ENCODE peak calls at places on chromosomes 11 and 22, in ten cellular contexts. F is glutamatergic neuron, C is MM.1S, I is AG04450, R is AG10803, T is fibroblast of the aortic adventitia, M is HFF-Myc, B is heart right ventricle, Z is prostate gland, E is coronary artery. W is an unnamed sample.

GRCh38 chr11:110366234-110366633 is 63.5 kb upstream of the FDX1 start:
- DNase-seq in F (no peak), C (no peak), I (no peak), R (peak; percentile 34), T (no peak), M (no peak), B (peak; percentile 67), Z (peak; percentile 39), E (no peak), W (no peak)

GRCh38 chr22:21703684-21704316 is 31.8 kb downstream of the YPEL1 start:
- DNase-seq in F (no peak), C (no peak), I (no peak), R (no peak), T (no peak), M (no peak), B (no peak), Z (no peak), E (no peak), W (no peak)

GRCh38 chr11:1563149-1563638 is 8.9 kb downstream of the DUSP8 start:
- DNase-seq in F (peak; percentile 12), C (no peak), I (no peak), R (no peak), T (no peak), M (no peak), B (no peak), Z (no peak), E (no peak), W (no peak)

GRCh38 chr11:46554205-46555162 is 39.3 kb downstream of the AMBRA1 start:
- DNase-seq in F (no peak), C (no peak), I (peak; percentile 30), R (peak; percentile 82), T (peak; percentile 89), M (no peak), B (no peak), Z (peak; percentile 56), E (no peak), W (no peak)

GRCh38 chr11:2779499-2779980 is 79.7 kb upstream of the KCNQ1OT1 start:
- DNase-seq in F (peak; percentile 22), C (no peak), I (no peak), R (no peak), T (no peak), M (no peak), B (no peak), Z (no peak), E (no peak), W (no peak)

GRCh38 chr22:36056980-36057379 is 28.4 kb upstream of the RBFOX2 start:
- DNase-seq in F (no peak), C (no peak), I (no peak), R (peak; percentile 37), T (no peak), M (no peak), B (no peak), Z (no peak), E (no peak), W (no peak)

GRCh38 chr11:91257593-91258170 is 966.9 kb upstream of the FAT3 start:
- DNase-seq in F (no peak), C (no peak), I (no peak), R (no peak), T (no peak), M (no peak), B (no peak), Z (no peak), E (no peak), W (no peak)

GRCh38 chr11:61369372-61370348 is 7.5 kb downstream of the TMEM138 start:
- DNase-seq in F (no peak), C (no peak), I (peak; percentile 86), R (peak; percentile 90), T (peak; percentile 99), M (no peak), B (peak; percentile 39), Z (peak; percentile 81), E (no peak), W (no peak)

GRCh38 chr11:17770917-17771316 is 36.3 kb downstream of the KCNC1 start:
- DNase-seq in F (no peak), C (no peak), I (no peak), R (no peak), T (peak; percentile 26), M (no peak), B (no peak), Z (no peak), E (no peak), W (no peak)

GRCh38 chr11:17769218-17769617 is 34.6 kb downstream of the KCNC1 start:
- DNase-seq in F (no peak), C (no peak), I (no peak), R (no peak), T (no peak), M (no peak), B (no peak), Z (no peak), E (no peak), W (no peak)

GRCh38 chr11:17768547-17768946 is 34.0 kb downstream of the KCNC1 start:
- DNase-seq in F (peak; percentile 7), C (no peak), I (no peak), R (no peak), T (no peak), M (no peak), B (no peak), Z (no peak), E (no peak), W (no peak)

GRCh38 chr11:17771415-17771814 is 36.8 kb downstream of the KCNC1 start:
- DNase-seq in F (peak; percentile 0), C (no peak), I (no peak), R (no peak), T (no peak), M (no peak), B (no peak), Z (no peak), E (no peak), W (no peak)

GRCh38 chr11:17770048-17770652 is 35.6 kb downstream of the KCNC1 start:
- DNase-seq in F (peak; percentile 31), C (no peak), I (no peak), R (no peak), T (no peak), M (no peak), B (no peak), Z (no peak), E (no peak), W (no peak)
- TF ChIP-seq CTCF in F (no peak), C (peak; percentile 23), I (no peak), R (no peak), T (no peak), M (peak; percentile 23), B (no peak), Z (no peak), E (no peak), W (peak; percentile 36)

DNA sequence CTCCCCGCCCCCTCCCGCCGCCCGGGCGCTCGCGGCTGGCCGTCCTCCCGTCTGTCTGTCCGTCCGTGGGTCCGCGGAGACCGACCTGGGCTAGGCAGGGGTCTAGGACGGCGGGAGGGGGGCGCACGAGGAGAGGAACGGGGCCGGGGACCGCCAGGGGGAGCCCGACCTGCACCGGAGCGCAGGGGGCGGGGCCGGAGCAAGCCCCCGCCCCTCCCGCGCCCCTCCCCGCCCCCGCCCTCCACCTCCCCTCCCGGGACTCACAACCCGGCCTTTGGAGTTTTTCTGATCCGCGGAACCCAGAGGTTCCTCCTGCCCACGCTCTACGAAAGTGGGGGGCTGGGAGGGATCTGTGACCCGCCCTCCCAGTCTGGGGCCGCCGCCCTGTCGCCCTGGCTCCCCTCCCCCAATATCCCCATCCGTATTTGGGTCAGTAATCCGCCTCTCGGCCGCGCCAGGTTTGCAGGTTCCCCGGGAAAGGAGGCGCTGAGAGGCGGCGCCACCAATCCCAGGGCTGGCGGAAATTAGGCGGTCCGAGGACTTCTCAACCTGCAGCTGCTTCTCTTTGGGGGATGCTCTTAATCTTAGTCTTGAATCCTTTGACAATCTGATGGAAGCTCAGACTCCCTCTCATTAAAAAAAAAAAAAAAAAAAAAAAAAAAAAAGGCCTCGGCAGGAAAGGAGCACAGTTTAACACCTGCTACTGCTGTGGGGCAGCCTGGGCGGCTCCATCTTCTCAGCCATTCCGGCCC is 922 bp upstream of the KCNJ11 start:
- DNase-seq in F (peak; percentile 89), C (peak; percentile 83), I (no peak), R (no peak), T (no peak), M (no peak), B (peak; percentile 78), Z (peak; percentile 71), E (no peak), W (peak; percentile 78)
- TF ChIP-seq CTCF in F (peak; percentile 81), C (peak; percentile 43), I (peak; percentile 51), R (no peak), T (peak; percentile 50), M (peak; percentile 40), B (peak; percentile 84), Z (peak; percentile 79), E (peak; percentile 72), W (peak; percentile 87)

GRCh38 chr22:19341500-19341899 is 50.0 kb upstream of the CLTCL1 start:
- DNase-seq in F (no peak), C (no peak), I (no peak), R (no peak), T (no peak), M (no peak), B (no peak), Z (no peak), E (no peak), W (no peak)

GRCh38 chr22:19331975-19332374 is 40.5 kb upstream of the CLTCL1 start:
- DNase-seq in F (no peak), C (no peak), I (no peak), R (no peak), T (no peak), M (no peak), B (no peak), Z (no peak), E (no peak), W (no peak)

GRCh38 chr22:19331474-19331873 is 40.0 kb upstream of the CLTCL1 start:
- DNase-seq in F (no peak), C (no peak), I (no peak), R (no peak), T (no peak), M (no peak), B (no peak), Z (no peak), E (no peak), W (no peak)

GRCh38 chr22:19337137-19337536 is 45.6 kb upstream of the CLTCL1 start:
- DNase-seq in F (no peak), C (no peak), I (no peak), R (no peak), T (no peak), M (no peak), B (no peak), Z (no peak), E (no peak), W (no peak)

GRCh38 chr22:19336133-19337075 is 44.9 kb upstream of the CLTCL1 start:
- DNase-seq in F (no peak), C (no peak), I (no peak), R (no peak), T (no peak), M (no peak), B (no peak), Z (no peak), E (no peak), W (no peak)
- TF ChIP-seq CTCF in F (no peak), C (no peak), I (no peak), R (no peak), T (no peak), M (no peak), B (no peak), Z (no peak), E (no peak), W (no peak)

DNA sequence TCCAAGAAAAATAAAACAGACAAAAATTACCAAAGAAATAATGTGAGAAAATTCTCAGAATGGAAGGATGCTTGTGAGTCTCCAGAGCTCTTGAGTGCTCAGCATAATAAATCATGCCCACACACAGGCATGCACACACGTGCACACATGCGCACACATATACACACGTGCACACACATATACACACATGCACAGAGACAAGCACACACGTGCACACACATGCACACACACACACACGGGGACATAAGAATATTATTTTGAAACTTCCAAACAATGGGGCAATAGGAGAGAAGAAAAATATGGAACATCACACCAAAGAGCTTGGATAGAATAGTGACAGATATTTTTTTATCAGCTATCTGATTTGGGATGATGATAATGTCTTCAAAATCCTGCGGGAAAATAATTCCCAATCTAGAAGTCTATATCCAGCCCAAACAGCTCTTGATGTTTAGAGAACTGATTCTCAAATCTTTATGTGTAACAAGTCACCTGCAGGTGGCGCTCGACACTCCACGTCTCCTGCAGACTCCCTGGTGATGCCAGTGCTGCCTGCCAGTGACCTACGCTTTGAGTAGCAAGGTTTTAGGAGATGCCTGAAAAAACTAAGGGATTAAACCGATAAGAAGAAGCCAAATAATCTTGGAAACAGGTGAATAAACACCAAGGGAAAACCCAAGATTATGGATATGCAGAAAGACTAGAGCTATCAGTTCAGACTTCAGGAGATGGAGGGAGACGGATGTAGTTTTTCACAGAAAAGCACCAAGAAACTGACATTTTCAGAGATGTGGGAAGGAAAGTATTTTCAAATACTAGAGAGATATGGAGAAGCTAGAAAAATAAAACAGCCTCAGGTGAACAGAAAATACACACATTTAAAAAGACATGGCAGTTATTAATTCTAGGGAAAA is 743.6 kb downstream of the ETS1 start:
- DNase-seq in F (peak; percentile 91), C (peak; percentile 78), I (peak; percentile 29), R (peak; percentile 71), T (peak; percentile 75), M (peak; percentile 47), B (peak; percentile 55), Z (peak; percentile 36), E (no peak), W (peak; percentile 93)
- TF ChIP-seq CTCF in F (peak; percentile 85), C (peak; percentile 81), I (peak; percentile 73), R (peak; percentile 78), T (peak; percentile 73), M (peak; percentile 75), B (peak; percentile 68), Z (peak; percentile 36), E (no peak), W (peak; percentile 86)

W was measured in neural crest cell.